ENCODE peak calls at places on chromosome 10, in ten cellular contexts. L is psoas muscle, M is kidney epithelial cell, D is pulmonary artery endothelial cell, Q is amniotic stem cell, H is C1 segment of cervical spinal cord, T is left ventricle myocardium inferior, P is GM12865, F is fibroblast of lung, N is mesothelial cell of epicardium. A is an unnamed sample.

GRCh38 chr10:6314620-6315205 is 112.0 kb downstream of the PFKFB3 start:
- DNase-seq in Q (no peak), F (no peak), N (no peak), T (no peak), D (no peak), L (no peak), P (no peak), M (no peak), H (no peak), A (no peak)

GRCh38 chr10:131222986-131223385 is 88.5 kb downstream of the TCERG1L start:
- DNase-seq in F (no peak), M (no peak), Q (no peak), N (no peak), L (peak), T (no peak), H (no peak), P (no peak), D (no peak), A (no peak)

GRCh38 chr10:75395955-75396860 is 5.4 kb downstream of the ZNF503 start:
- DNase-seq in T (peak), F (peak), M (no peak), H (no peak), P (no peak), Q (no peak), N (no peak), L (no peak), D (no peak), A (no peak)

GRCh38 chr10:98242823-98243222 is 25.2 kb downstream of the LOXL4 start:
- DNase-seq in H (no peak), F (peak), Q (no peak), T (no peak), L (no peak), P (no peak), N (no peak), M (no peak), D (no peak), A (no peak)

GRCh38 chr10:124680675-124681074 is 63.5 kb downstream of the FAM53B start:
- DNase-seq in L (peak), D (no peak), N (no peak), P (no peak), H (no peak), Q (no peak), M (no peak), T (peak), F (peak), A (no peak)

GRCh38 chr10:18400911-18401260 is 250.5 kb downstream of the NSUN6 start:
- DNase-seq in N (no peak), M (no peak), P (no peak), D (no peak), H (no peak), Q (no peak), T (no peak), L (no peak), F (no peak), A (no peak)

GRCh38 chr10:5527332-5528200 is 2.8 kb downstream of the CALML3 start:
- DNase-seq in Q (no peak), T (no peak), F (no peak), N (peak), D (no peak), L (peak), M (no peak), H (no peak), P (no peak), A (no peak)

GRCh38 chr10:13144814-13145213 is 16.5 kb upstream of the MCM10 start:
- DNase-seq in D (no peak), T (no peak), P (no peak), F (no peak), N (no peak), H (no peak), L (no peak), M (no peak), Q (no peak), A (no peak)

GRCh38 chr10:30056767-30057355 is 2.5 kb downstream of the JCAD start:
- DNase-seq in F (no peak), M (no peak), D (no peak), H (no peak), L (no peak), Q (no peak), T (no peak), N (no peak), P (no peak), A (no peak)

GRCh38 chr10:130713105-130713504 is 576.9 kb downstream of the GLRX3 start:
- DNase-seq in P (no peak), F (no peak), Q (no peak), L (no peak), H (no peak), T (no peak), N (no peak), M (no peak), D (no peak), A (no peak)

GRCh38 chr10:118698421-118698820 is 56.3 kb downstream of the CACUL1 start:
- DNase-seq in L (no peak), N (no peak), Q (no peak), P (peak), H (no peak), F (peak), D (peak), M (peak), T (no peak), A (peak)

GRCh38 chr10:61935085-61935484 is 33.6 kb downstream of the ARID5B start:
- DNase-seq in F (peak), M (no peak), L (no peak), P (no peak), N (no peak), Q (no peak), H (no peak), D (no peak), T (no peak), A (no peak)

GRCh38 chr10:112842832-112843360 is 107.2 kb upstream of the TCF7L2 start:
- DNase-seq in T (no peak), M (peak), L (no peak), D (no peak), Q (no peak), F (peak), H (no peak), P (peak), N (no peak), A (peak)

GRCh38 chr10:133197786-133198185 is 32.2 kb upstream of the UTF1 start:
- DNase-seq in P (no peak), Q (no peak), M (no peak), H (no peak), N (peak), D (no peak), F (no peak), L (peak), T (no peak), A (no peak)

GRCh38 chr10:78914502-78915330 is 154.1 kb upstream of the ZMIZ1 start:
- DNase-seq in T (peak), F (no peak), Q (no peak), H (no peak), P (peak), D (no peak), L (peak), M (no peak), N (no peak), A (no peak)

GRCh38 chr10:22481106-22481505 is 135.8 kb downstream of the SPAG6 start:
- DNase-seq in Q (no peak), P (no peak), M (no peak), D (no peak), T (no peak), N (no peak), H (no peak), L (no peak), F (no peak), A (no peak)

GRCh38 chr10:123808873-123809272 is 82.7 kb downstream of the CPXM2 start:
- DNase-seq in P (no peak), D (peak), L (no peak), T (no peak), Q (peak), M (peak), H (no peak), N (no peak), F (no peak), A (no peak)